ENCODE peak calls at places on chromosome 7, in ten cellular contexts. One of them, this sample, is unnamed.

GRCh38 chr7:157612664-157613561 is 276.1 kb downstream of the DNAJB6 start:
- DNase-seq in left colon: no peak
- DNase-seq in MCF 10A: no peak
- DNase-seq in iris pigment epithelial cell: peak
- DNase-seq in naive thymus-derived CD8-positive, alpha-beta T cell: peak
- DNase-seq in AG09309: no peak
- DNase-seq in fibroblast of the aortic adventitia: no peak
- DNase-seq in colonic mucosa: peak
- DNase-seq in LHCN-M2: no peak
- DNase-seq in heart right ventricle: peak
- DNase-seq in this sample: peak

GRCh38 chr7:28410628-28411578 is 1.4 kb upstream of the CREB5 start:
- DNase-seq in colonic mucosa: peak
- DNase-seq in AG09309: no peak
- DNase-seq in left colon: no peak
- DNase-seq in MCF 10A: peak
- DNase-seq in naive thymus-derived CD8-positive, alpha-beta T cell: peak
- DNase-seq in heart right ventricle: peak
- DNase-seq in iris pigment epithelial cell: peak
- DNase-seq in LHCN-M2: peak
- DNase-seq in fibroblast of the aortic adventitia: peak
- DNase-seq in this sample: peak

GRCh38 chr7:77406421-77406820 is 9.7 kb downstream of the GSAP start:
- DNase-seq in iris pigment epithelial cell: no peak
- DNase-seq in fibroblast of the aortic adventitia: no peak
- DNase-seq in MCF 10A: no peak
- DNase-seq in heart right ventricle: no peak
- DNase-seq in AG09309: no peak
- DNase-seq in naive thymus-derived CD8-positive, alpha-beta T cell: no peak
- DNase-seq in colonic mucosa: no peak
- DNase-seq in LHCN-M2: no peak
- DNase-seq in left colon: no peak
- DNase-seq in this sample: no peak

GRCh38 chr7:47526466-47526865 is 55.4 kb downstream of the TNS3 start:
- DNase-seq in AG09309: no peak
- DNase-seq in iris pigment epithelial cell: no peak
- DNase-seq in fibroblast of the aortic adventitia: no peak
- DNase-seq in heart right ventricle: no peak
- DNase-seq in left colon: no peak
- DNase-seq in LHCN-M2: no peak
- DNase-seq in MCF 10A: no peak
- DNase-seq in colonic mucosa: no peak
- DNase-seq in naive thymus-derived CD8-positive, alpha-beta T cell: no peak
- DNase-seq in this sample: no peak

GRCh38 chr7:70893985-70894722 is 237.8 kb upstream of the GALNT17 start:
- DNase-seq in iris pigment epithelial cell: no peak
- DNase-seq in colonic mucosa: no peak
- DNase-seq in heart right ventricle: no peak
- DNase-seq in LHCN-M2: no peak
- DNase-seq in naive thymus-derived CD8-positive, alpha-beta T cell: no peak
- DNase-seq in fibroblast of the aortic adventitia: no peak
- DNase-seq in left colon: no peak
- DNase-seq in MCF 10A: no peak
- DNase-seq in AG09309: no peak
- DNase-seq in this sample: no peak

GRCh38 chr7:95367606-95368005 is 28.6 kb downstream of the PON3 start:
- DNase-seq in left colon: no peak
- DNase-seq in iris pigment epithelial cell: no peak
- DNase-seq in colonic mucosa: no peak
- DNase-seq in heart right ventricle: no peak
- DNase-seq in MCF 10A: no peak
- DNase-seq in naive thymus-derived CD8-positive, alpha-beta T cell: no peak
- DNase-seq in AG09309: no peak
- DNase-seq in fibroblast of the aortic adventitia: no peak
- DNase-seq in LHCN-M2: no peak
- DNase-seq in this sample: no peak

GRCh38 chr7:2851499-2851898 is 7.4 kb upstream of the GNA12 start:
- DNase-seq in left colon: no peak
- DNase-seq in AG09309: no peak
- DNase-seq in naive thymus-derived CD8-positive, alpha-beta T cell: peak
- DNase-seq in MCF 10A: no peak
- DNase-seq in iris pigment epithelial cell: no peak
- DNase-seq in fibroblast of the aortic adventitia: no peak
- DNase-seq in heart right ventricle: no peak
- DNase-seq in LHCN-M2: no peak
- DNase-seq in colonic mucosa: no peak
- DNase-seq in this sample: no peak

GRCh38 chr7:139598642-139599041 is 75.2 kb downstream of the CLEC2L start:
- DNase-seq in heart right ventricle: no peak
- DNase-seq in colonic mucosa: no peak
- DNase-seq in LHCN-M2: peak
- DNase-seq in naive thymus-derived CD8-positive, alpha-beta T cell: no peak
- DNase-seq in fibroblast of the aortic adventitia: peak
- DNase-seq in left colon: no peak
- DNase-seq in MCF 10A: no peak
- DNase-seq in iris pigment epithelial cell: no peak
- DNase-seq in AG09309: no peak
- DNase-seq in this sample: no peak

GRCh38 chr7:135977742-135978066 is 545 bp upstream of the MTPN start:
- DNase-seq in fibroblast of the aortic adventitia: no peak
- DNase-seq in left colon: no peak
- DNase-seq in MCF 10A: no peak
- DNase-seq in naive thymus-derived CD8-positive, alpha-beta T cell: no peak
- DNase-seq in colonic mucosa: no peak
- DNase-seq in heart right ventricle: no peak
- DNase-seq in AG09309: no peak
- DNase-seq in LHCN-M2: no peak
- DNase-seq in iris pigment epithelial cell: no peak
- DNase-seq in this sample: no peak

GRCh38 chr7:35550831-35551230 is 144.1 kb downstream of the HERPUD2 start:
- DNase-seq in colonic mucosa: no peak
- DNase-seq in left colon: no peak
- DNase-seq in AG09309: no peak
- DNase-seq in LHCN-M2: no peak
- DNase-seq in fibroblast of the aortic adventitia: no peak
- DNase-seq in iris pigment epithelial cell: no peak
- DNase-seq in naive thymus-derived CD8-positive, alpha-beta T cell: no peak
- DNase-seq in heart right ventricle: no peak
- DNase-seq in MCF 10A: no peak
- DNase-seq in this sample: no peak

GRCh38 chr7:105638942-105639495 is 57.7 kb upstream of the EFCAB10 start:
- DNase-seq in MCF 10A: no peak
- DNase-seq in left colon: peak
- DNase-seq in naive thymus-derived CD8-positive, alpha-beta T cell: no peak
- DNase-seq in colonic mucosa: peak
- DNase-seq in AG09309: no peak
- DNase-seq in iris pigment epithelial cell: no peak
- DNase-seq in heart right ventricle: no peak
- DNase-seq in LHCN-M2: no peak
- DNase-seq in fibroblast of the aortic adventitia: no peak
- DNase-seq in this sample: no peak

GRCh38 chr7:50353201-50353600 is 48.7 kb downstream of the IKZF1 start:
- DNase-seq in AG09309: no peak
- DNase-seq in MCF 10A: no peak
- DNase-seq in colonic mucosa: no peak
- DNase-seq in LHCN-M2: no peak
- DNase-seq in iris pigment epithelial cell: no peak
- DNase-seq in heart right ventricle: no peak
- DNase-seq in fibroblast of the aortic adventitia: no peak
- DNase-seq in left colon: no peak
- DNase-seq in naive thymus-derived CD8-positive, alpha-beta T cell: no peak
- DNase-seq in this sample: no peak

GRCh38 chr7:152735443-152736004 is 24.0 kb upstream of the ACTR3B start:
- DNase-seq in left colon: no peak
- DNase-seq in naive thymus-derived CD8-positive, alpha-beta T cell: no peak
- DNase-seq in MCF 10A: no peak
- DNase-seq in LHCN-M2: no peak
- DNase-seq in colonic mucosa: no peak
- DNase-seq in AG09309: no peak
- DNase-seq in iris pigment epithelial cell: no peak
- DNase-seq in heart right ventricle: no peak
- DNase-seq in fibroblast of the aortic adventitia: no peak
- DNase-seq in this sample: no peak

GRCh38 chr7:83782628-83783027 is 133.7 kb upstream of the SEMA3E start:
- DNase-seq in MCF 10A: no peak
- DNase-seq in LHCN-M2: peak
- DNase-seq in colonic mucosa: no peak
- DNase-seq in heart right ventricle: no peak
- DNase-seq in left colon: no peak
- DNase-seq in AG09309: no peak
- DNase-seq in iris pigment epithelial cell: peak
- DNase-seq in naive thymus-derived CD8-positive, alpha-beta T cell: no peak
- DNase-seq in fibroblast of the aortic adventitia: peak
- DNase-seq in this sample: no peak

GRCh38 chr7:149719050-149719899 is 54.1 kb downstream of the ZNF467 start:
- DNase-seq in left colon: no peak
- DNase-seq in heart right ventricle: no peak
- DNase-seq in fibroblast of the aortic adventitia: peak
- DNase-seq in LHCN-M2: no peak
- DNase-seq in naive thymus-derived CD8-positive, alpha-beta T cell: no peak
- DNase-seq in AG09309: no peak
- DNase-seq in MCF 10A: no peak
- DNase-seq in colonic mucosa: no peak
- DNase-seq in iris pigment epithelial cell: peak
- DNase-seq in this sample: no peak

GRCh38 chr7:74254858-74255379 is 720 bp upstream of the RFC2 start:
- DNase-seq in LHCN-M2: no peak
- DNase-seq in MCF 10A: no peak
- DNase-seq in fibroblast of the aortic adventitia: no peak
- DNase-seq in heart right ventricle: no peak
- DNase-seq in left colon: peak
- DNase-seq in colonic mucosa: no peak
- DNase-seq in naive thymus-derived CD8-positive, alpha-beta T cell: no peak
- DNase-seq in AG09309: no peak
- DNase-seq in iris pigment epithelial cell: no peak
- DNase-seq in this sample: no peak

GRCh38 chr7:45575501-45576248 is 1.5 kb downstream of the ADCY1 start:
- DNase-seq in colonic mucosa: no peak
- DNase-seq in iris pigment epithelial cell: no peak
- DNase-seq in AG09309: no peak
- DNase-seq in left colon: no peak
- DNase-seq in heart right ventricle: no peak
- DNase-seq in LHCN-M2: no peak
- DNase-seq in fibroblast of the aortic adventitia: no peak
- DNase-seq in naive thymus-derived CD8-positive, alpha-beta T cell: no peak
- DNase-seq in MCF 10A: no peak
- DNase-seq in this sample: no peak

GRCh38 chr7:37604078-37604477 is 79.5 kb upstream of the GPR141 start:
- DNase-seq in colonic mucosa: no peak
- DNase-seq in fibroblast of the aortic adventitia: no peak
- DNase-seq in AG09309: no peak
- DNase-seq in left colon: no peak
- DNase-seq in LHCN-M2: no peak
- DNase-seq in MCF 10A: no peak
- DNase-seq in heart right ventricle: no peak
- DNase-seq in iris pigment epithelial cell: no peak
- DNase-seq in naive thymus-derived CD8-positive, alpha-beta T cell: no peak
- DNase-seq in this sample: no peak

GRCh38 chr7:157550300-157551275 is 213.8 kb downstream of the DNAJB6 start:
- DNase-seq in heart right ventricle: no peak
- DNase-seq in MCF 10A: no peak
- DNase-seq in AG09309: no peak
- DNase-seq in colonic mucosa: no peak
- DNase-seq in naive thymus-derived CD8-positive, alpha-beta T cell: no peak
- DNase-seq in left colon: no peak
- DNase-seq in fibroblast of the aortic adventitia: no peak
- DNase-seq in iris pigment epithelial cell: no peak
- DNase-seq in LHCN-M2: no peak
- DNase-seq in this sample: no peak

GRCh38 chr7:82012453-82012852 is 242.6 kb upstream of the HGF start:
- DNase-seq in MCF 10A: no peak
- DNase-seq in fibroblast of the aortic adventitia: no peak
- DNase-seq in left colon: no peak
- DNase-seq in colonic mucosa: no peak
- DNase-seq in LHCN-M2: peak
- DNase-seq in naive thymus-derived CD8-positive, alpha-beta T cell: no peak
- DNase-seq in iris pigment epithelial cell: peak
- DNase-seq in AG09309: no peak
- DNase-seq in heart right ventricle: no peak
- DNase-seq in this sample: no peak

GRCh38 chr7:91239171-91239604 is 25.0 kb upstream of the FZD1 start:
- DNase-seq in left colon: no peak
- DNase-seq in heart right ventricle: no peak
- DNase-seq in naive thymus-derived CD8-positive, alpha-beta T cell: no peak
- DNase-seq in colonic mucosa: no peak
- DNase-seq in AG09309: no peak
- DNase-seq in LHCN-M2: peak
- DNase-seq in MCF 10A: peak
- DNase-seq in fibroblast of the aortic adventitia: peak
- DNase-seq in iris pigment epithelial cell: peak
- DNase-seq in this sample: no peak

GRCh38 chr7:22066484-22066883 is 120.8 kb upstream of the CDCA7L start:
- DNase-seq in iris pigment epithelial cell: no peak
- DNase-seq in AG09309: no peak
- DNase-seq in left colon: no peak
- DNase-seq in MCF 10A: no peak
- DNase-seq in LHCN-M2: no peak
- DNase-seq in heart right ventricle: no peak
- DNase-seq in fibroblast of the aortic adventitia: no peak
- DNase-seq in naive thymus-derived CD8-positive, alpha-beta T cell: no peak
- DNase-seq in colonic mucosa: no peak
- DNase-seq in this sample: no peak

GRCh38 chr7:81600608-81601007 is 169.2 kb downstream of the HGF start:
- DNase-seq in colonic mucosa: no peak
- DNase-seq in AG09309: peak
- DNase-seq in MCF 10A: no peak
- DNase-seq in LHCN-M2: peak
- DNase-seq in iris pigment epithelial cell: peak
- DNase-seq in naive thymus-derived CD8-positive, alpha-beta T cell: no peak
- DNase-seq in left colon: no peak
- DNase-seq in fibroblast of the aortic adventitia: peak
- DNase-seq in heart right ventricle: no peak
- DNase-seq in this sample: no peak

GRCh38 chr7:137337902-137338301 is 5.6 kb downstream of the PTN start:
- DNase-seq in MCF 10A: peak
- DNase-seq in iris pigment epithelial cell: no peak
- DNase-seq in LHCN-M2: no peak
- DNase-seq in left colon: no peak
- DNase-seq in AG09309: no peak
- DNase-seq in fibroblast of the aortic adventitia: no peak
- DNase-seq in colonic mucosa: no peak
- DNase-seq in heart right ventricle: no peak
- DNase-seq in naive thymus-derived CD8-positive, alpha-beta T cell: no peak
- DNase-seq in this sample: no peak

GRCh38 chr7:76066716-76067503 is 19.0 kb downstream of the MDH2 start:
- DNase-seq in naive thymus-derived CD8-positive, alpha-beta T cell: no peak
- DNase-seq in left colon: no peak
- DNase-seq in MCF 10A: no peak
- DNase-seq in AG09309: no peak
- DNase-seq in heart right ventricle: no peak
- DNase-seq in colonic mucosa: no peak
- DNase-seq in fibroblast of the aortic adventitia: no peak
- DNase-seq in iris pigment epithelial cell: no peak
- DNase-seq in LHCN-M2: no peak
- DNase-seq in this sample: no peak

GRCh38 chr7:38162036-38162435 is 16.0 kb upstream of the STARD3NL start:
- DNase-seq in naive thymus-derived CD8-positive, alpha-beta T cell: no peak
- DNase-seq in left colon: no peak
- DNase-seq in MCF 10A: no peak
- DNase-seq in LHCN-M2: no peak
- DNase-seq in colonic mucosa: no peak
- DNase-seq in heart right ventricle: no peak
- DNase-seq in iris pigment epithelial cell: no peak
- DNase-seq in fibroblast of the aortic adventitia: no peak
- DNase-seq in AG09309: no peak
- DNase-seq in this sample: no peak

GRCh38 chr7:23287612-23288011 is 11.5 kb upstream of the MALSU1 start:
- DNase-seq in heart right ventricle: no peak
- DNase-seq in iris pigment epithelial cell: no peak
- DNase-seq in left colon: no peak
- DNase-seq in LHCN-M2: no peak
- DNase-seq in colonic mucosa: no peak
- DNase-seq in MCF 10A: no peak
- DNase-seq in fibroblast of the aortic adventitia: no peak
- DNase-seq in AG09309: no peak
- DNase-seq in naive thymus-derived CD8-positive, alpha-beta T cell: no peak
- DNase-seq in this sample: no peak

GRCh38 chr7:18974803-18975202 is 142.6 kb downstream of the TWIST1 start:
- DNase-seq in LHCN-M2: peak
- DNase-seq in AG09309: peak
- DNase-seq in heart right ventricle: no peak
- DNase-seq in left colon: no peak
- DNase-seq in naive thymus-derived CD8-positive, alpha-beta T cell: no peak
- DNase-seq in iris pigment epithelial cell: peak
- DNase-seq in MCF 10A: peak
- DNase-seq in colonic mucosa: no peak
- DNase-seq in fibroblast of the aortic adventitia: peak
- DNase-seq in this sample: no peak